ENCODE peak calls at places on chromosomes 1 and 21, in eight cellular contexts. J is adrenal gland, X is astrocyte of the spinal cord, S is brain microvascular endothelial cell, G is esophagus squamous epithelium, T is fibroblast of lung, M is fibroblast of mammary gland, P is GM12865. W is an unnamed sample.

GRCh38 chr1:211928222-211928856 is 97.8 kb upstream of the LPGAT1 start:
- DNase-seq in J (no peak), G (no peak), P (no peak), X (no peak), S (peak; percentile 27), M (no peak), T (no peak), W (no peak)

GRCh38 chr1:167054531-167054930 is 35.6 kb downstream of the GPA33 start:
- DNase-seq in G (no peak), T (no peak), M (no peak), X (no peak), P (no peak), J (no peak), S (no peak), W (no peak)

GRCh38 chr1:209106237-209106741 is 477.2 kb upstream of the CAMK1G start:
- DNase-seq in G (no peak), X (peak; percentile 84), T (peak; percentile 53), S (peak; percentile 48), P (no peak), J (no peak), M (peak; percentile 34), W (peak; percentile 52)

GRCh38 chr1:212485895-212486590 is 53.3 kb downstream of the NENF start:
- DNase-seq in P (peak; percentile 41), X (peak; percentile 95), T (peak; percentile 89), S (peak; percentile 100), J (no peak), M (peak; percentile 92), G (peak; percentile 5), W (peak; percentile 88)

GRCh38 chr1:228913649-228914048 is 178.4 kb downstream of the RHOU start:
- DNase-seq in J (no peak), P (no peak), S (no peak), M (no peak), T (no peak), X (no peak), G (no peak), W (no peak)

GRCh38 chr1:1291611-1292441 is 11.6 kb downstream of the SCNN1D start:
- DNase-seq in G (no peak), X (peak; percentile 43), J (no peak), P (peak; percentile 84), T (peak; percentile 59), S (peak; percentile 51), M (peak; percentile 53), W (peak; percentile 60)

GRCh38 chr1:206909883-206910318 is 11.8 kb downstream of the FCMR start:
- DNase-seq in X (no peak), G (no peak), T (no peak), S (no peak), M (no peak), P (no peak), J (no peak), W (no peak)

GRCh38 chr1:231194843-231195516 is 33.1 kb downstream of the TRIM67 start:
- DNase-seq in X (no peak), S (no peak), P (no peak), J (no peak), T (no peak), M (no peak), G (no peak), W (no peak)

GRCh38 chr1:225652726-225653462 is at the start of gene ENAH:
- DNase-seq in P (peak; percentile 34), T (peak; percentile 80), X (peak; percentile 85), S (peak; percentile 43), J (peak; percentile 86), G (no peak), M (peak; percentile 66), W (peak; percentile 72)

GRCh38 chr1:7623886-7624285 is 147.2 kb upstream of the VAMP3 start:
- DNase-seq in T (no peak), S (no peak), J (no peak), X (no peak), M (no peak), G (no peak), P (no peak), W (no peak)

GRCh38 chr1:241531195-241532172 is 694 bp upstream of the KMO start:
- DNase-seq in S (no peak), M (peak; percentile 84), J (no peak), P (peak; percentile 76), T (peak; percentile 88), G (no peak), X (peak; percentile 86), W (peak; percentile 83)

GRCh38 chr21:36478207-36478701 is 1.7 kb downstream of the CLDN14 start:
- DNase-seq in S (peak; percentile 99), M (peak; percentile 81), P (peak; percentile 53), G (no peak), J (no peak), X (peak; percentile 80), T (peak; percentile 22), W (peak; percentile 93)

GRCh38 chr1:54706419-54706818 is 9.2 kb upstream of the TTC4 start:
- DNase-seq in P (no peak), T (no peak), G (no peak), X (no peak), J (no peak), M (no peak), S (no peak), W (no peak)

GRCh38 chr1:224339422-224340033 is 9.6 kb upstream of the NVL start:
- DNase-seq in J (no peak), P (no peak), M (no peak), X (no peak), G (no peak), S (no peak), T (no peak), W (no peak)

GRCh38 chr1:117566556-117566955 is 39.3 kb upstream of the TENT5C start:
- DNase-seq in T (no peak), G (no peak), M (no peak), J (no peak), P (no peak), S (no peak), X (no peak), W (no peak)

GRCh38 chr1:147171399-147172167 is 687 bp downstream of the PRKAB2 start:
- DNase-seq in P (peak; percentile 24), X (no peak), S (no peak), J (peak; percentile 25), M (peak; percentile 18), T (peak; percentile 12), G (no peak), W (no peak)

GRCh38 chr1:178021955-178022354 is 52.1 kb upstream of the SEC16B start:
- DNase-seq in G (no peak), T (no peak), M (no peak), P (no peak), S (no peak), J (no peak), X (no peak), W (no peak)

GRCh38 chr1:8353386-8353785 is 35.5 kb downstream of the SLC45A1 start:
- DNase-seq in T (no peak), P (no peak), G (no peak), M (no peak), X (no peak), J (peak; percentile 24), S (no peak), W (no peak)

GRCh38 chr1:198380275-198380674 is 160.2 kb downstream of the ATP6V1G3 start:
- DNase-seq in J (no peak), P (no peak), G (no peak), S (no peak), T (no peak), X (no peak), M (no peak), W (no peak)

GRCh38 chr1:234899041-234899787 is 229.4 kb downstream of the TOMM20 start:
- DNase-seq in P (no peak), T (no peak), M (peak; percentile 24), J (peak; percentile 65), S (peak; percentile 64), G (no peak), X (peak; percentile 32), W (peak; percentile 41)

GRCh38 chr1:185644531-185644930 is 89.7 kb upstream of the HMCN1 start:
- DNase-seq in M (peak; percentile 24), X (no peak), J (no peak), P (no peak), T (no peak), S (no peak), G (no peak), W (no peak)

GRCh38 chr1:180842890-180843289 is 69.8 kb upstream of the KIAA1614 start:
- DNase-seq in M (peak; percentile 61), X (peak; percentile 40), J (no peak), P (no peak), G (no peak), S (no peak), T (peak; percentile 12), W (no peak)

GRCh38 chr1:180839547-180839946 is 73.2 kb upstream of the KIAA1614 start:
- DNase-seq in G (no peak), M (no peak), S (no peak), J (no peak), P (no peak), T (no peak), X (no peak), W (no peak)

GRCh38 chr1:180842482-180842881 is 70.2 kb upstream of the KIAA1614 start:
- DNase-seq in X (peak; percentile 49), T (no peak), S (no peak), M (peak; percentile 4), P (no peak), G (no peak), J (no peak), W (no peak)

GRCh38 chr1:180842052-180842451 is 70.6 kb upstream of the KIAA1614 start:
- DNase-seq in P (no peak), S (peak; percentile 55), J (no peak), M (peak; percentile 64), X (peak; percentile 83), G (no peak), T (peak; percentile 74), W (peak; percentile 68)

GRCh38 chr1:180841460-180841859 is 71.2 kb upstream of the KIAA1614 start:
- DNase-seq in P (no peak), S (no peak), J (no peak), T (no peak), M (peak; percentile 5), G (no peak), X (peak; percentile 16), W (no peak)
- TF ChIP-seq CTCF in P (no peak), S (no peak), J (no peak), T (no peak), M (no peak), G (no peak), X (no peak), W (no peak)

GRCh38 chr1:22572778-22573177 is 9.5 kb downstream of the EPHA8 start:
- DNase-seq in P (no peak), T (no peak), J (no peak), G (no peak), M (no peak), X (no peak), S (no peak), W (no peak)
- H3K4me3 ChIP-seq in P (no peak overlapping the region), T (no peak overlapping the region), J (no peak overlapping the region), G (no peak overlapping the region), M (no peak overlapping the region), X (no peak overlapping the region), S (no peak overlapping the region), W (no peak overlapping the region)

GRCh38 chr1:96842215-96842614 is 120.6 kb downstream of the PTBP2 start:
- DNase-seq in X (no peak), P (no peak), G (no peak), S (no peak), J (no peak), T (peak; percentile 51), M (peak; percentile 28), W (peak; percentile 25)
- TF ChIP-seq CTCF in X (peak; percentile 50), P (no peak), G (no peak), S (peak; percentile 63), J (no peak), T (peak; percentile 41), M (peak; percentile 50), W (peak; percentile 38)

DNA sequence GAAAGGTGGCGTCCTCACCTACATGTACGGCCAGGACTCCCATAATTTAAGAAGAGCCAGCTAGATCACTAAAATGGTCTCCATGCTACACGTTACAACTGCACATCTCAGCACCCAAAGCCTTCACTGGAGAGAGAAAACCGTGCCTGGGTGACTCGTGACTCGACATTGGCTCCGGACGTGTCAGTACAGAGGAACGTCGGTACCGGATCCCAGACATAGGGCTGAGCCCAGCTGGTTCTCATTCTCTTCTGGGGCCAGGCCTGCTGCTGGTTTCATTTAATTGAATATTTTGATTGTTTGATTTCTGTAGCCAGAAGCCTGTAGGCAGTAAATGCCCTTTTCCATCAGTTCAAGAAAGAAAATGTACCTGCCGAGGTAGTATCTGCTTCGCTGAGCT is 93.1 kb downstream of the HHIPL2 start:
- DNase-seq in T (no peak), X (no peak), M (peak; percentile 62), G (no peak), J (no peak), S (no peak), P (no peak), W (no peak)
- H3K4me3 ChIP-seq in T (no peak overlapping the region), X (no peak overlapping the region), M (no peak overlapping the region), G (no peak overlapping the region), J (no peak overlapping the region), S (no peak overlapping the region), P (no peak overlapping the region), W (no peak overlapping the region)

W was measured in fibroblast of the aortic adventitia.